ENCODE peak calls at places on chromosomes 13 and 19, in seven cellular contexts. H is A673, O is nephron progenitor cell, E is foreskin keratinocyte, M is GM13977, B is cardiac fibroblast, A is endothelial cell. X is an unnamed sample.

GRCh38 chr13:25468330-25469178 is 96.8 kb downstream of the ATP8A2 start:
- DNase-seq in H (peak; percentile 64), O (peak; percentile 85), E (no peak), M (peak; percentile 66), B (no peak), A (peak; percentile 37), X (peak; percentile 30)

GRCh38 chr13:109509154-109509905 is 277.1 kb downstream of the IRS2 start:
- DNase-seq in H (no peak), O (no peak), E (peak; percentile 61), M (no peak), B (peak; percentile 38), A (no peak), X (peak; percentile 84)

GRCh38 chr19:29541473-29542253 is 15.9 kb downstream of the VSTM2B start:
- DNase-seq in H (no peak), O (no peak), E (no peak), M (no peak), B (no peak), A (no peak), X (no peak)

GRCh38 chr13:26440111-26440510 is 117.4 kb upstream of the WASF3 start:
- DNase-seq in H (no peak), O (no peak), E (no peak), M (no peak), B (no peak), A (no peak), X (peak; percentile 8)

GRCh38 chr19:34171539-34171876 is 796 bp upstream of the LSM14A start:
- DNase-seq in H (no peak), O (no peak), E (peak; percentile 81), M (peak; percentile 72), B (no peak), A (no peak), X (peak; percentile 74)

GRCh38 chr13:35475960-35476943 is at the start of gene MAB21L1:
- DNase-seq in H (no peak), O (peak; percentile 32), E (peak; percentile 39), M (peak; percentile 21), B (peak; percentile 35), A (peak; percentile 48), X (peak; percentile 28)

GRCh38 chr13:68168448-68168847 is 938.3 kb upstream of the PCDH9 start:
- DNase-seq in H (no peak), O (no peak), E (peak; percentile 8), M (no peak), B (peak; percentile 6), A (no peak), X (peak; percentile 35)

GRCh38 chr13:86813198-86813597 is 858.0 kb upstream of the SLITRK5 start:
- DNase-seq in H (no peak), O (no peak), E (no peak), M (no peak), B (no peak), A (no peak), X (peak; percentile 4)

GRCh38 chr13:108086678-108087077 is 128.7 kb downstream of the LIG4 start:
- DNase-seq in H (peak; percentile 64), O (no peak), E (no peak), M (no peak), B (peak; percentile 13), A (peak; percentile 8), X (peak; percentile 36)

GRCh38 chr13:112783135-112783945 is 93.5 kb downstream of the ATP11A start:
- DNase-seq in H (no peak), O (no peak), E (no peak), M (no peak), B (peak; percentile 51), A (no peak), X (no peak)

GRCh38 chr13:46113596-46113995 is 8.8 kb upstream of the CPB2 start:
- DNase-seq in H (peak; percentile 74), O (no peak), E (peak; percentile 75), M (no peak), B (peak; percentile 13), A (no peak), X (peak; percentile 82)

GRCh38 chr13:37074703-37075102 is 15.2 kb upstream of the SUPT20H start:
- DNase-seq in H (peak; percentile 71), O (no peak), E (no peak), M (no peak), B (peak; percentile 67), A (no peak), X (peak; percentile 41)

GRCh38 chr19:11195169-11195568 is 2.2 kb downstream of the KANK2 start:
- DNase-seq in H (no peak), O (no peak), E (no peak), M (no peak), B (peak; percentile 35), A (no peak), X (no peak)

GRCh38 chr19:18529782-18530181 is 7.9 kb upstream of the ELL start:
- DNase-seq in H (no peak), O (no peak), E (peak; percentile 3), M (no peak), B (no peak), A (no peak), X (no peak)

GRCh38 chr19:29771708-29772415 is 39.9 kb upstream of the CCNE1 start:
- DNase-seq in H (peak; percentile 65), O (peak; percentile 73), E (peak; percentile 15), M (peak; percentile 60), B (peak; percentile 61), A (peak; percentile 73), X (peak; percentile 40)

GRCh38 chr13:88005188-88005587 is 334.0 kb downstream of the SLITRK5 start:
- DNase-seq in H (peak; percentile 37), O (no peak), E (peak; percentile 15), M (no peak), B (no peak), A (no peak), X (peak; percentile 16)

GRCh38 chr13:76696370-76696769 is 189.8 kb downstream of the KCTD12 start:
- DNase-seq in H (no peak), O (no peak), E (peak; percentile 17), M (no peak), B (peak; percentile 49), A (no peak), X (peak; percentile 11)

GRCh38 chr19:19372656-19373416 is 32.6 kb upstream of the GATAD2A start:
- DNase-seq in H (no peak), O (no peak), E (no peak), M (peak; percentile 65), B (peak; percentile 60), A (peak; percentile 23), X (peak; percentile 43)

GRCh38 chr13:113862766-113863510 is 938 bp downstream of the GAS6 start:
- DNase-seq in H (no peak), O (peak; percentile 53), E (peak; percentile 34), M (peak; percentile 79), B (peak; percentile 31), A (peak; percentile 40), X (peak; percentile 48)

GRCh38 chr13:113862191-113862765 is 1.6 kb downstream of the GAS6 start:
- DNase-seq in H (no peak), O (no peak), E (peak; percentile 44), M (no peak), B (no peak), A (no peak), X (peak; percentile 48)

GRCh38 chr13:113864303-113864890 is 521 bp upstream of the GAS6 start:
- DNase-seq in H (no peak), O (no peak), E (no peak), M (no peak), B (peak; percentile 27), A (no peak), X (peak; percentile 32)

GRCh38 chr13:113861433-113862030 is 2.3 kb downstream of the GAS6 start:
- DNase-seq in H (no peak), O (no peak), E (peak; percentile 81), M (no peak), B (no peak), A (no peak), X (peak; percentile 95)

GRCh38 chr13:113863511-113864302 is at the start of gene GAS6:
- DNase-seq in H (no peak), O (peak; percentile 81), E (peak; percentile 13), M (peak; percentile 74), B (peak; percentile 35), A (peak; percentile 33), X (peak; percentile 52)
- TF ChIP-seq CTCF in H (no peak), O (no peak), E (peak; percentile 30), M (no peak), B (no peak), A (no peak), X (no peak)

DNA sequence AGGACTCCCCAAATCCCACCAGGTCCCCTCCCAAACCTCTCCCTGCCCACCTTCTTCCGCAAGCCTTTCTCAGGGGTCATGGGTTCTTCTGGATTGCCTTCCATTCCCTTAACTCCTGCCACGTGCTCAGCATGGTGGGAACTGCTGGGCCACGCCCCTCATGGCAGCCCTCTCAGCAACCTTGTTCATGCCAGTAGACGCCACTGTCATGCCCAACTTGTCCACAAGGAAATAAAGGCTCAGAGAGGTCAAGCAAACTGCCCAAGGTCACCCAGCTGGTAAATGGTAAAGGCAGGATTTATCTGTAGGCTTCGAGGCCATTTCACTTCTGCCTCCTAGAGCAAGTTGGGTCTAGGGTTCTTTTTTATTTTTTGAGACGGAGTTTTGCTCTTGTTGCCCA is 10.9 kb downstream of the PRAM1 start:
- DNase-seq in H (no peak), O (no peak), E (no peak), M (no peak), B (no peak), A (no peak), X (no peak)
- TF ChIP-seq CTCF in H (no peak), O (no peak), E (no peak), M (no peak), B (no peak), A (no peak), X (no peak)

GRCh38 chr19:42246143-42246868 is 3.9 kb upstream of the GSK3A start:
- DNase-seq in H (peak; percentile 85), O (peak; percentile 47), E (peak; percentile 65), M (no peak), B (peak; percentile 87), A (peak; percentile 62), X (peak; percentile 87)
- TF ChIP-seq CTCF in H (peak; percentile 73), O (no peak), E (peak; percentile 92), M (no peak), B (peak; percentile 80), A (peak; percentile 14), X (peak; percentile 71)

GRCh38 chr13:23903906-23904280 is 6.6 kb upstream of the C1QTNF9B start:
- DNase-seq in H (no peak), O (no peak), E (no peak), M (no peak), B (no peak), A (peak; percentile 34), X (no peak)

GRCh38 chr13:23901365-23901764 is 4.1 kb upstream of the C1QTNF9B start:
- DNase-seq in H (no peak), O (no peak), E (peak; percentile 81), M (peak; percentile 27), B (no peak), A (no peak), X (peak; percentile 80)

GRCh38 chr13:23902975-23903905 is 5.9 kb upstream of the C1QTNF9B start:
- DNase-seq in H (no peak), O (peak; percentile 26), E (no peak), M (peak; percentile 20), B (no peak), A (peak; percentile 38), X (no peak)

GRCh38 chr13:23898101-23898500 is 799 bp upstream of the C1QTNF9B start:
- DNase-seq in H (no peak), O (no peak), E (no peak), M (no peak), B (peak; percentile 37), A (no peak), X (no peak)

DNA sequence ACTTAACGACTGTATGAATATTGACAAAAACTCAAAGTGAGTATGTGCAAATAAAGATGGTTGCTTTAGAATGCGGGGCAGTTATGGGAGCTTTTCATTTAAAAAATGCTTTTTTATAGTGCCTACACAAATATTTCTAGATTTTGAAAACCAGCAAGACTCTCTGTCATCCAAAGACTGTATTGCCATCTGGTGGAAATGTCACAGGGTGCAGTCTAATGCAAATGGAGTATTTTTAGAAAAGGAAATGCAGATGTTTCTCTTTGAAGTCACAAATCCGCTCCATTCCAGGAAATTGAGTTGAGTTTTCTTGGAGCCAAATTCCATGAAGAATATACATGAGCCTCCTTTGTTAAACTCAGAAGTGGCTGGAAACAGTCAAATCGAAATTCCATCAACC is 2.3 kb upstream of the C1QTNF9B start:
- DNase-seq in H (peak; percentile 47), O (peak; percentile 39), E (peak; percentile 20), M (no peak), B (peak; percentile 59), A (peak; percentile 50), X (peak; percentile 35)
- TF ChIP-seq CTCF in H (peak; percentile 65), O (peak; percentile 55), E (peak; percentile 46), M (peak; percentile 54), B (peak; percentile 63), A (peak; percentile 52), X (peak; percentile 61)

X was measured in epithelial cell of esophagus.